ENCODE peak calls at places on chromosome X, in eight cellular contexts. D is ovary, Q is A549, M is right lobe of liver, Z is tibial nerve, P is stomach, F is IMR-90, J is Peyer's patch. O is an unnamed sample. For H3K9me3, the result is how much of the 10 kb centered on the place peaks cover.

GRCh38 chrX:28586891-28587635 is at the start of gene IL1RAPL1:
- DNase-seq in J (no peak), F (peak), M (no peak), D (no peak), P (no peak), Z (no peak), Q (peak), O (no peak)

GRCh38 chrX:134533952-134534351 is 74.0 kb downstream of the HPRT1 start:
- DNase-seq in D (no peak), Z (no peak), Q (no peak), F (no peak), M (no peak), J (no peak), P (no peak), O (no peak)

GRCh38 chrX:23062359-23062758 is 62.6 kb downstream of the DDX53 start:
- DNase-seq in J (no peak), F (no peak), Q (no peak), Z (no peak), D (no peak), P (no peak), M (no peak), O (no peak)

GRCh38 chrX:149825424-149825823 is 43.7 kb downstream of the MAGEA9 start:
- DNase-seq in Q (peak), Z (no peak), D (no peak), J (no peak), P (no peak), F (no peak), M (no peak), O (no peak)

GRCh38 chrX:139881572-139881971 is 51.3 kb downstream of the ATP11C start:
- DNase-seq in J (no peak), F (peak), Q (no peak), D (no peak), Z (no peak), P (no peak), M (no peak), O (no peak)

GRCh38 chrX:100207331-100208024 is 202.6 kb downstream of the PCDH19 start:
- DNase-seq in M (no peak), J (no peak), D (no peak), P (no peak), Q (no peak), Z (no peak), F (no peak), O (no peak)

GRCh38 chrX:21702725-21703228 is 44.6 kb upstream of the KLHL34 start:
- DNase-seq in F (no peak), J (no peak), Q (no peak), Z (no peak), D (no peak), P (no peak), M (no peak), O (no peak)

GRCh38 chrX:153348421-153348820 is 14.5 kb downstream of the ZNF275 start:
- DNase-seq in M (no peak), J (no peak), Q (no peak), D (no peak), Z (no peak), F (no peak), P (no peak), O (no peak)

GRCh38 chrX:51496501-51497291 is at the start of gene NUDT11:
- DNase-seq in D (peak), J (peak), M (peak), P (peak), F (peak), Q (peak), Z (peak), O (peak)

GRCh38 chrX:44675364-44676024 is 132.8 kb upstream of the FUNDC1 start:
- DNase-seq in P (no peak), D (peak), J (no peak), Z (peak), F (peak), Q (peak), M (no peak), O (no peak)

GRCh38 chrX:13293700-13294099 is 26.2 kb downstream of the ATXN3L start:
- DNase-seq in J (no peak), F (no peak), Q (no peak), M (no peak), P (no peak), D (no peak), Z (no peak), O (no peak)

GRCh38 chrX:20217279-20217678 is 49.4 kb downstream of the RPS6KA3 start:
- DNase-seq in P (no peak), Q (peak), D (no peak), Z (no peak), F (peak), J (no peak), M (no peak), O (no peak)

GRCh38 chrX:129318375-129318774 is 204.9 kb downstream of the SMARCA1 start:
- DNase-seq in F (peak), J (no peak), P (no peak), Q (peak), D (no peak), Z (no peak), M (no peak), O (no peak)

GRCh38 chrX:38860106-38861013 is 59.1 kb downstream of the MID1IP1 start:
- DNase-seq in J (no peak), M (no peak), Z (no peak), P (no peak), F (no peak), D (no peak), Q (no peak), O (no peak)

GRCh38 chrX:79413009-79413408 is 45.9 kb upstream of the ITM2A start:
- DNase-seq in M (no peak), D (no peak), F (peak), J (no peak), Q (peak), Z (no peak), P (no peak), O (no peak)

GRCh38 chrX:41265615-41266014 is 68.3 kb upstream of the DDX3X start:
- DNase-seq in J (peak), Z (no peak), M (no peak), Q (peak), F (peak), D (peak), P (no peak), O (peak)

GRCh38 chrX:23403849-23404248 is 69.2 kb downstream of the PTCHD1 start:
- DNase-seq in D (no peak), P (no peak), M (no peak), Q (peak), F (no peak), Z (no peak), J (no peak), O (no peak)

GRCh38 chrX:145213504-145213903 is 33.8 kb upstream of the SPANXN1 start:
- DNase-seq in F (no peak), P (no peak), J (no peak), D (no peak), Z (no peak), M (no peak), Q (peak), O (no peak)

GRCh38 chrX:133497356-133497755 is 82.1 kb upstream of the GPC4 start:
- DNase-seq in J (no peak), P (no peak), M (no peak), Q (no peak), F (no peak), D (no peak), Z (no peak), O (no peak)

GRCh38 chrX:20224814-20225487 is 41.8 kb downstream of the RPS6KA3 start:
- DNase-seq in J (no peak), Q (peak), F (peak), P (no peak), Z (no peak), M (no peak), D (no peak), O (no peak)

GRCh38 chrX:112642349-112642748 is 37.4 kb downstream of the LHFPL1 start:
- DNase-seq in Z (no peak), P (peak), M (no peak), F (peak), J (no peak), Q (peak), D (no peak), O (no peak)

GRCh38 chrX:103941201-103941975 is 21.0 kb upstream of the TMSB15B start:
- DNase-seq in P (no peak), Q (peak), J (no peak), F (peak), Z (no peak), D (no peak), M (no peak), O (no peak)

GRCh38 chrX:11589573-11590110 is 76.1 kb downstream of the ARHGAP6 start:
- DNase-seq in Q (no peak), Z (no peak), J (no peak), D (no peak), P (no peak), M (no peak), F (no peak), O (no peak)

GRCh38 chrX:123899701-123900100 is 39.8 kb downstream of the XIAP start:
- DNase-seq in D (no peak), Z (no peak), M (no peak), J (no peak), P (no peak), F (peak), Q (no peak), O (no peak)

GRCh38 chrX:54495814-54496516 is at the start of gene FGD1:
- DNase-seq in F (peak), M (peak), Q (peak), Z (peak), P (peak), J (peak), D (peak), O (peak)

GRCh38 chrX:123859409-123859827 is 435 bp upstream of the XIAP start:
- DNase-seq in J (peak), Z (peak), D (peak), M (peak), Q (no peak), P (peak), F (no peak), O (no peak)

GRCh38 chrX:123920065-123920785 is 41.3 kb upstream of the STAG2 start:
- DNase-seq in F (peak), P (no peak), D (no peak), M (no peak), J (no peak), Q (peak), Z (no peak), O (no peak)

GRCh38 chrX:118973389-118974087 is 880 bp upstream of the LONRF3 start:
- DNase-seq in Z (no peak), D (peak), F (no peak), P (no peak), Q (no peak), M (peak), J (no peak), O (no peak)

GRCh38 chrX:134948333-134949241 is 42.2 kb upstream of the SMIM10 start:
- DNase-seq in D (no peak), J (no peak), M (no peak), F (peak), Z (no peak), Q (peak), P (no peak), O (no peak)

GRCh38 chrX:19695884-19696283 is 180.6 kb upstream of the MAP3K15 start:
- DNase-seq in D (no peak), Z (no peak), M (no peak), J (no peak), P (no peak), Q (no peak), F (no peak), O (no peak)

GRCh38 chrX:150028692-150029091 is 90.4 kb upstream of the EOLA2 start:
- DNase-seq in M (no peak), J (no peak), Q (no peak), P (no peak), F (no peak), Z (no peak), D (no peak), O (no peak)

GRCh38 chrX:136692271-136692670 is 44.3 kb downstream of the CD40LG start:
- DNase-seq in M (no peak), F (no peak), Q (no peak), Z (no peak), D (no peak), P (no peak), J (no peak), O (no peak)

GRCh38 chrX:2928583-2929434 is at the start of gene ARSD:
- DNase-seq in F (peak), Q (peak), J (peak), Z (peak), P (peak), D (peak), M (peak), O (peak)
- TF ChIP-seq POLR2A in F (peak), Q (peak), J (peak), Z (peak), P (no peak), D (peak), M (peak), O (peak)

GRCh38 chrX:55623100-55623499 is at the start of gene FOXR2:
- DNase-seq in P (no peak), Q (no peak), J (no peak), M (no peak), D (no peak), F (no peak), Z (no peak), O (no peak)

GRCh38 chrX:55624403-55624802 is 1.2 kb downstream of the FOXR2 start:
- DNase-seq in P (peak), D (no peak), Z (no peak), M (no peak), Q (peak), J (no peak), F (no peak), O (no peak)

DNA sequence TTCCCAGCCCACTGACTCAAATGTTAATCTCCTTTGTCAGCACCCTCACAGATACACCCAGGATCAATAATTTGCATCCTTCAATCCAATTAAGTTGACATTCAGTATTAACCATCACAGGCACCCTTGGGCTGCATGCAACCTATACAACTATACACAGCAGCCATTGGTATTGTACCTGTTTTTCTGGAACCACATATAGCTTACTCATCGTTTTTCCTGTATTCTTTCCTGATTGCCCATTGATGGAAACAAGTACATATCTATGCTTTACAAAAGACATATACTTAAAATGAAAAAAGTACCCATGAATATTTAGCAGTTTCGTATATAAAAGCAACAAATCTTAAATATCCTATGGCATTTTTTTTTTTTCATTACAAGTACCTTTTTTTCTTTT is 3.7 kb upstream of the FOXR2 start:
- DNase-seq in Q (no peak), D (no peak), Z (no peak), P (no peak), F (no peak), M (no peak), J (no peak), O (no peak)
- H3K9me3 ChIP-seq in Q (under half), D (under half), Z (under half), P (under half), F (under half), M (under half), J (under half), O (under half)

DNA sequence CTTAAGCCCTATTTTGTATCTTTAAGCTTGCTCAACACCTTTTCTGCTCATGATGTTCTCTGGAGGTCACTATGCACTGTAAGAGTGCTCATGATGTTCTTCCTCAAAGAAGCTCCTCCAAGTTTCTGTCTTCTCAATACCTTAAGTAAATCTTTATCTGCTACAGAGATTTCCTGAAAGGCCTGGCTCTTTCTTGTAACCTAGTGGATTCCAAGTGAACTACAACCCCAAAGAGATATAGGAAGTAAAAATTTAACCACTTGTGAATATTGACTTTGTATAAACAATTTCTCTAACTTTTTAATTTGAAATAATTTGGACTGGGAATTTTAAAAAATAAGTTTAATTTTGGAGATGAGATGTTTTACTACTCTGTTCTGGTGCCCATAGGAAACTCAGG is 39.3 kb upstream of the XK start:
- DNase-seq in P (no peak), Z (no peak), J (no peak), F (no peak), M (no peak), Q (peak), D (no peak), O (no peak)
- TF ChIP-seq CTCF in P (no peak), Z (no peak), J (peak), F (no peak), M (no peak), Q (no peak), D (no peak), O (no peak)

GRCh38 chrX:107677909-107678308 is 49.6 kb downstream of the PRPS1 start:
- DNase-seq in F (no peak), Q (no peak), Z (no peak), P (no peak), J (no peak), M (no peak), D (no peak), O (no peak)

GRCh38 chrX:107675823-107676555 is 47.7 kb downstream of the PRPS1 start:
- DNase-seq in Q (no peak), P (no peak), Z (no peak), M (peak), D (no peak), J (no peak), F (peak), O (peak)

GRCh38 chrX:107676559-107677378 is 48.5 kb downstream of the PRPS1 start:
- DNase-seq in Q (peak), J (peak), Z (peak), F (peak), P (peak), M (peak), D (peak), O (peak)

GRCh38 chrX:107677501-107677901 is 49.2 kb downstream of the PRPS1 start:
- DNase-seq in Q (no peak), D (no peak), J (no peak), Z (no peak), F (no peak), M (no peak), P (no peak), O (no peak)

DNA sequence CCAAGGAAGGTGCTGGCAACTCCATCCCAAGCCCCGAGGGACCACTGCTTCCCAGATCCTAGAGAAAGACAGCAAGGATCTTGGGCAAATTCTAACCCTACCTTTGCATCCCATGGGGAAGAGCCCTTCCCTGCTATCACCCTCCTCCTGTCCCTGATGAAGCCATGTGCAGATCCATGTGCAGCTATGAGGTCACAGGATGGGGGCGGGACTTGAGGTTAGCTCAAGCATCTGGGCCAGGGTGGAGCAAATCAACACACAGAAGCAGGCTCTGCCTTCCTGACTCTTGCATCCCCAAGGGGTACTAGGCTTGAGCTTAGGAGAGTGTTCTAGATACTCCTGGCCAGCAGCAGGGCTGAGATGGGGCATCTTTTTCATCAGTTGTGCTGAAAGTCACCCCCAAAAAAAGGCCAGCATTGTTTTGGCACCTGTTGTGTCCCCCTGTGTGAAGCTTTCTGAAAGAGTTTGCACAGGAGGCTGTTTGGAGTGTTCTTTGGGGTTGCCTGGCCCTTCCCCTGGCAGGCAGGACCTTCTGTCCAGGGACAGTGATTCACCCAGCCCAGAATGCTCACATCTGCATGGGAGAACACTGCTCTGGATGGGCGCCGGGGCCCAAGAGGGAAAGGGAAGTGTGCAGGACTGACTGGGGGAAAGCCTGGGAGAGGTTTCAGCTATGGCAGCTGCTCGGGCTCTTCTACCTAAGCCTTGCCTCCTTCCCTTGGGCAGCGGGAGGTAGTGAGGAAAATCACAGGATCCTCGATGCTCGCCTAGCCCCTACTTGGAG is 50.8 kb downstream of the PRPS1 start:
- DNase-seq in J (peak), Z (peak), F (peak), P (peak), M (no peak), Q (peak), D (peak), O (peak)
- TF ChIP-seq POLR2A in J (peak), Z (no peak), F (no peak), P (no peak), M (no peak), Q (no peak), D (no peak), O (peak)

GRCh38 chrX:17550011-17550410 is 175.0 kb downstream of the NHS start:
- DNase-seq in F (no peak), P (no peak), D (no peak), Z (no peak), M (no peak), Q (no peak), J (no peak), O (no peak)

GRCh38 chrX:17549005-17549685 is 174.1 kb downstream of the NHS start:
- DNase-seq in F (no peak), Q (no peak), D (no peak), P (no peak), M (no peak), Z (no peak), J (no peak), O (no peak)

GRCh38 chrX:17547658-17548057 is 172.7 kb downstream of the NHS start:
- DNase-seq in Z (peak), Q (peak), M (peak), J (no peak), F (peak), P (peak), D (peak), O (no peak)

GRCh38 chrX:17544831-17545230 is 169.8 kb downstream of the NHS start:
- DNase-seq in J (no peak), F (no peak), P (no peak), Q (no peak), Z (no peak), M (no peak), D (no peak), O (no peak)

DNA sequence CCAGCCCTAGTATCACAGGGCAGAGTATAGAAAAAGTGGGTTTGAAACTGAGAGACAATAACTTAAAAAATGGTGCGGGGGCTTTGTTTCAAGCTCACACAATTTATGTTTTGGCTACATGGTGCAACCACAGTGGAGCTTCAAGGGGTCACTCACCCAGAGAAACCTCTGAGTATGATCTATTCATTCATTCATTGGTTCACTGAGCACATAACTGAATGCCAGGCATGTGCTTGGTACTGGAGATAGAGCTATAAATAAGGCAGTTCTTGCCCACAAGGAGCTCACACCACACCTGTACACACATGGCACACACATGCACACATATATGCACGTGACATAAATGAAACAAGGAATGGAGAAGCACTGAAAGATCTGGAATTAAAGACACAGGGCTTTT is 171.4 kb downstream of the NHS start:
- DNase-seq in P (no peak), D (no peak), Z (no peak), F (no peak), Q (no peak), J (no peak), M (no peak), O (no peak)
- H3K9me3 ChIP-seq in P (under half), D (under half), Z (under half), F (under half), Q (under half), J (under half), M (under half), O (under half)

O was measured in gastrocnemius medialis.